ENCODE peak calls at places on chromosomes 3 and 15, in four cellular contexts. W, E, Q and G are unnamed samples.
A peak's percentile ranks its signal among the peaks of the same experiment; 100 is the strongest.

GRCh38 chr3:88059380-88060160 is 515 bp downstream of the ZNF654 start:
- DNase-seq in W (no peak), Q (no peak), E (peak; percentile 51), G (peak; percentile 20)

GRCh38 chr3:72951259-72951722 is 45.3 kb upstream of the PPP4R2 start:
- DNase-seq in E (no peak), Q (no peak), W (peak; percentile 44), G (no peak)

GRCh38 chr3:171935261-171936123 is 92.3 kb downstream of the TMEM212 start:
- DNase-seq in E (peak; percentile 68), Q (no peak), W (no peak), G (no peak)

GRCh38 chr15:42727740-42728355 is 9.1 kb downstream of the CDAN1 start:
- DNase-seq in Q (no peak), E (no peak), W (no peak), G (no peak)

GRCh38 chr3:2623463-2623862 is 486.7 kb downstream of the IL5RA start:
- DNase-seq in E (no peak), W (no peak), Q (no peak), G (no peak)

GRCh38 chr3:28244471-28244870 is 3.1 kb downstream of the CMC1 start:
- DNase-seq in Q (no peak), W (no peak), E (no peak), G (no peak)

GRCh38 chr15:47293763-47294162 is 423.5 kb upstream of the SEMA6D start:
- DNase-seq in Q (no peak), E (no peak), W (no peak), G (no peak)

GRCh38 chr15:73796266-73796939 is 43.3 kb upstream of the INSYN1 start:
- DNase-seq in Q (no peak), E (no peak), W (no peak), G (no peak)

GRCh38 chr3:171192176-171192854 is 165.8 kb upstream of the SLC2A2 start:
- DNase-seq in E (peak; percentile 92), Q (no peak), W (no peak), G (peak; percentile 22)

GRCh38 chr3:5564278-5564666 is 376.8 kb downstream of the EDEM1 start:
- DNase-seq in W (no peak), E (no peak), Q (no peak), G (no peak)

GRCh38 chr15:27694506-27695077 is 404.5 kb downstream of the OCA2 start:
- DNase-seq in Q (peak; percentile 9), W (no peak), E (no peak), G (no peak)

GRCh38 chr3:161295325-161295724 is 74.2 kb downstream of the NMD3 start:
- DNase-seq in Q (peak; percentile 8), W (no peak), E (no peak), G (no peak)

GRCh38 chr3:138442996-138443395 is 8.6 kb downstream of the ESYT3 start:
- DNase-seq in E (no peak), W (no peak), Q (no peak), G (no peak)

GRCh38 chr3:12369598-12369997 is 80.7 kb downstream of the PPARG start:
- DNase-seq in Q (no peak), W (no peak), E (no peak), G (no peak)

GRCh38 chr3:107524214-107525100 is 1.7 kb downstream of the BBX start:
- DNase-seq in E (peak; percentile 64), Q (peak; percentile 41), W (no peak), G (peak; percentile 52)

GRCh38 chr15:53197426-53197839 is 407.3 kb upstream of the ONECUT1 start:
- DNase-seq in W (no peak), Q (peak; percentile 44), E (peak; percentile 65), G (peak; percentile 57)

GRCh38 chr3:186097663-186098451 is 11.0 kb downstream of the ETV5 start:
- DNase-seq in Q (peak; percentile 99), E (peak; percentile 35), W (no peak), G (peak; percentile 71)

GRCh38 chr3:181694805-181695660 is 16.7 kb upstream of the SOX2 start:
- DNase-seq in W (no peak), E (no peak), Q (no peak), G (no peak)

GRCh38 chr15:58077427-58077826 is 11.9 kb upstream of the ALDH1A2 start:
- DNase-seq in E (peak; percentile 64), W (no peak), Q (peak; percentile 12), G (no peak)

GRCh38 chr15:77542491-77543001 is 90.2 kb downstream of the LINGO1 start:
- DNase-seq in Q (no peak), E (no peak), W (no peak), G (no peak)

GRCh38 chr3:14920536-14920935 is 26.8 kb upstream of the NR2C2 start:
- DNase-seq in W (no peak), E (no peak), Q (no peak), G (no peak)

GRCh38 chr3:128480717-128481437 is 12.1 kb downstream of the GATA2 start:
- DNase-seq in E (no peak), Q (no peak), W (no peak), G (no peak)
- TF ChIP-seq SP1 in E (no peak), Q (no peak), W (no peak), G (no peak)

GRCh38 chr15:89888214-89888804 is 5.5 kb downstream of the AP3S2 start:
- DNase-seq in E (peak; percentile 51), Q (peak; percentile 56), W (no peak), G (peak; percentile 35)

GRCh38 chr15:89893696-89894450 is at the start of gene AP3S2:
- DNase-seq in W (peak; percentile 73), E (peak; percentile 96), Q (peak; percentile 87), G (peak; percentile 90)

GRCh38 chr15:89898146-89898545 is 4.4 kb upstream of the AP3S2 start:
- DNase-seq in E (no peak), W (no peak), Q (no peak), G (no peak)

GRCh38 chr15:89898628-89899302 is 5.0 kb upstream of the AP3S2 start:
- DNase-seq in W (no peak), Q (peak; percentile 77), E (peak; percentile 83), G (peak; percentile 67)

GRCh38 chr15:89893027-89893426 is 767 bp downstream of the AP3S2 start:
- DNase-seq in Q (no peak), E (no peak), W (no peak), G (no peak)
- TF ChIP-seq FOXK2 in Q (no peak), E (no peak), W (no peak), G (no peak)

GRCh38 chr3:122233109-122233952 is 49.9 kb downstream of the CASR start:
- DNase-seq in E (no peak), Q (no peak), W (peak; percentile 86), G (no peak)
- TF ChIP-seq SP1 in E (no peak), Q (no peak), W (peak; percentile 11), G (no peak)

GRCh38 chr3:31242026-31242455 is 290.7 kb upstream of the STT3B start:
- DNase-seq in E (no peak), Q (no peak), W (no peak), G (no peak)
- TF ChIP-seq FOXK2 in E (no peak), Q (no peak), W (no peak), G (no peak)

DNA sequence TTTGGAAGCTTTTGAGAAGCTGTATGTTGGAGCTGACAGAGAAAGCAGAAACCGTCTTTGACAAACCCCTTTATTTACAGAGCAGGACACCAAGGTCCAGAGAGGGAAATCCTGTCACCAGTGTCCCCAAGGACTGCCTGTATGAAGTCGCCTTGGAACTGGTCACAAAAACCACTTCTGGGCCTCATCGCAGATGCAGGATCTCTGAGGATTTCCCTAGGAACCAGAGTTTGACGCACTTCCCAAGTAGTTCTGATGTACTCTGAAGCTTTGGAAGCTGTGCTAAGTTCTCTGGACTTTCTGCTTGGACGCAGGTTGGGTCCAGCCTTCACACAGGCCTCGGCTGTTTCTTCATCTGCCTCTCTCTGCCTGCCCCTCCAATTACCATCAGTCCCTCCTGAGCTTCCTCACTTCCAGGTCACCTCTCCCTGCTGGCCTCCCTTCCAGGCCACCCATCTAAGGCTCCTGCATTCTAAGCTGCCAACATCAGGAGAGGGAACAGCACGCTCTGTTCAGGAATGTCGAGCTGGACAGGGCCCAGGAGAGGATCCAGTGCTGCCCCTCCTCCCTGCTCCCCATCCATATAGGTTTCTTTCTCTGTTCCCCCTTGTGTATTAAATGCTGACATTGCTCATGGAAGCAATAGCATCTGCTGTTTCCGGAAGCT is 270.8 kb downstream of the OPA1 start:
- DNase-seq in W (no peak), E (no peak), Q (no peak), G (no peak)
- TF ChIP-seq SP1 in W (no peak), E (no peak), Q (no peak), G (no peak)

GRCh38 chr15:98729446-98730042 is 81.2 kb downstream of the IGF1R start:
- DNase-seq in Q (no peak), W (no peak), E (no peak), G (no peak)
- TF ChIP-seq FOXK2 in Q (no peak), W (no peak), E (no peak), G (no peak)

GRCh38 chr15:85690546-85691226 is 104.0 kb downstream of the KLHL25 start:
- DNase-seq in Q (no peak), E (no peak), W (peak; percentile 79), G (no peak)

GRCh38 chr15:85688703-85689102 is 106.0 kb downstream of the KLHL25 start:
- DNase-seq in W (no peak), Q (no peak), E (no peak), G (no peak)

GRCh38 chr15:85691350-85692240 is 103.1 kb downstream of the KLHL25 start:
- DNase-seq in E (no peak), W (peak; percentile 87), Q (no peak), G (no peak)

GRCh38 chr15:85687329-85687728 is 107.4 kb downstream of the KLHL25 start:
- DNase-seq in W (no peak), Q (no peak), E (no peak), G (no peak)

DNA sequence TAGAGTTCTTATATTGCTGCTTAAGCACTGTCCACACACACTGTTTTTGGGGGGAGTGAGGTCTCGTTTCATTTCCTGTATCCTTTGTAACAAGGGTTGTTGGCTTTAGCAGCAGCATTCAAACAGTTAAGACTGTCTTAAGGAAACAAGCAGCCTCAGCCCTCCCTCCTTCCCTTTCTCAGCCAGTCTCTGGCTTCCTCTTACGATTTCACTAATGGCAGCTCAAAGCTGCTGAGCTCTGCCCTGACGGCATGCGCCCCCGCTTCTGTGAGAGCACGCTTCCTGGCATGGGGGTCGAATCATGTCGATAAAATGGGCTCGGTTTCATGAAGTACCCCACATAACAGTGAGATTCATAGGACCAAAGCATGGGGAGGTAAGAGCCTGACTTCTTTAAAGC is 105.0 kb downstream of the KLHL25 start:
- DNase-seq in E (no peak), W (peak; percentile 84), Q (no peak), G (no peak)
- TF ChIP-seq SP1 in E (no peak), W (no peak), Q (no peak), G (no peak)

GRCh38 chr3:9399746-9400145 is 2.3 kb downstream of the SETD5 start:
- DNase-seq in W (no peak), E (peak; percentile 90), Q (peak; percentile 79), G (peak; percentile 54)
- TF ChIP-seq FOXK2 in W (no peak), E (peak; percentile 85), Q (no peak), G (no peak)

DNA sequence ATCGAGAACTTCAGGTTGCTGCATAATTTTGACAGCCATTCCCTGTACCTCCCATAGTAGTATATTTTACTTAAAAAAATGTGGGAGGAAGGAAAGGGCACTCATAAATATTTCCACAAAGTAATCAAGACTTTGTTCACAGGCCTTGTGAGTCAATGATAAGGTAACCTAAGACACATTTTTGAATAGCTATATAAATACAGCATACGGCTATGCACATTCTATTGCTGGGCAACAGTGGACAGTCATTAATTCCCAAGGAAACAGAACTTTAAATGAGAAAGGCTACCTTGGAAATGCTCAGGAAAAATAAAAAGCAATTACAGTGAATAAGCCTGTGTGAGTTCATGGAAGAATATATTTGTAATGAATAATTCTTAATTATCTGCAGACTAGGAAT is 144.0 kb downstream of the CADM2 start:
- DNase-seq in W (no peak), Q (no peak), E (no peak), G (no peak)
- TF ChIP-seq SP1 in W (no peak), Q (no peak), E (no peak), G (no peak)